ENCODE peak calls at places on chromosomes 2 and 18, in nine cellular contexts. F, U, R, L, T, J, M, Y and N are unnamed samples.

GRCh38 chr18:43141208-43141607 is 25.7 kb upstream of the RIT2 start:
- DNase-seq in F (no peak), U (no peak), R (no peak), L (no peak), T (no peak), J (no peak), M (no peak), Y (no peak), N (no peak)

GRCh38 chr18:9734189-9734588 is 26.1 kb downstream of the RAB31 start:
- DNase-seq in F (no peak), U (no peak), R (no peak), L (no peak), T (no peak), J (no peak), M (no peak), Y (no peak), N (no peak)

GRCh38 chr2:84906108-84906899 is 848 bp downstream of the TMSB10 start:
- DNase-seq in F (peak), U (no peak), R (no peak), L (peak), T (no peak), J (peak), M (no peak), Y (no peak), N (peak)

GRCh38 chr2:57199663-57200062 is 846.9 kb upstream of the VRK2 start:
- DNase-seq in F (no peak), U (no peak), R (no peak), L (no peak), T (no peak), J (no peak), M (no peak), Y (no peak), N (no peak)

GRCh38 chr2:69163109-69163508 is 150.1 kb downstream of the ANTXR1 start:
- DNase-seq in F (no peak), U (peak), R (no peak), L (no peak), T (no peak), J (no peak), M (peak), Y (peak), N (no peak)

GRCh38 chr2:100518801-100519200 is 44.0 kb upstream of the PDCL3 start:
- DNase-seq in F (no peak), U (no peak), R (no peak), L (no peak), T (no peak), J (no peak), M (no peak), Y (no peak), N (no peak)

GRCh38 chr2:25728559-25728958 is 55.2 kb upstream of the DTNB start:
- DNase-seq in F (no peak), U (no peak), R (no peak), L (no peak), T (no peak), J (no peak), M (no peak), Y (no peak), N (no peak)

GRCh38 chr2:240970816-240971215 is 27.6 kb upstream of the SNED1 start:
- DNase-seq in F (no peak), U (no peak), R (no peak), L (peak), T (no peak), J (no peak), M (no peak), Y (no peak), N (no peak)

GRCh38 chr2:228602277-228602676 is 420.8 kb upstream of the SPHKAP start:
- DNase-seq in F (no peak), U (no peak), R (no peak), L (no peak), T (no peak), J (no peak), M (peak), Y (no peak), N (no peak)

GRCh38 chr2:57602738-57603137 is 443.9 kb upstream of the VRK2 start:
- DNase-seq in F (no peak), U (no peak), R (peak), L (no peak), T (no peak), J (no peak), M (no peak), Y (no peak), N (no peak)

GRCh38 chr2:135651717-135652116 is 89.9 kb upstream of the UBXN4 start:
- DNase-seq in F (no peak), U (no peak), R (no peak), L (no peak), T (no peak), J (no peak), M (no peak), Y (no peak), N (no peak)

GRCh38 chr2:159615936-159616733 is at the start of gene BAZ2B:
- DNase-seq in F (peak), U (peak), R (peak), L (no peak), T (no peak), J (peak), M (peak), Y (peak), N (peak)

GRCh38 chr2:42922790-42923631 is 130.6 kb upstream of the HAAO start:
- DNase-seq in F (no peak), U (no peak), R (no peak), L (no peak), T (no peak), J (peak), M (peak), Y (no peak), N (no peak)

GRCh38 chr2:43293744-43294695 is 67.6 kb upstream of the ZFP36L2 start:
- DNase-seq in F (no peak), U (no peak), R (no peak), L (no peak), T (no peak), J (peak), M (peak), Y (peak), N (peak)

GRCh38 chr2:54396107-54396506 is 60.0 kb upstream of the SPTBN1 start:
- DNase-seq in F (no peak), U (no peak), R (no peak), L (no peak), T (no peak), J (no peak), M (peak), Y (no peak), N (no peak)

GRCh38 chr18:45837283-45838070 is 12.0 kb downstream of the SIGLEC15 start:
- DNase-seq in F (peak), U (no peak), R (no peak), L (peak), T (no peak), J (no peak), M (peak), Y (no peak), N (peak)

GRCh38 chr18:31857516-31858106 is 85.3 kb downstream of the TRAPPC8 start:
- DNase-seq in F (no peak), U (no peak), R (no peak), L (no peak), T (no peak), J (no peak), M (no peak), Y (peak), N (no peak)

GRCh38 chr2:12412898-12413305 is 303.8 kb upstream of the TRIB2 start:
- DNase-seq in F (no peak), U (no peak), R (no peak), L (no peak), T (no peak), J (no peak), M (no peak), Y (no peak), N (peak)

GRCh38 chr2:182186132-182186735 is 200.6 kb downstream of the PPP1R1C start:
- DNase-seq in F (peak), U (peak), R (peak), L (no peak), T (no peak), J (no peak), M (peak), Y (peak), N (no peak)

GRCh38 chr2:1628893-1629292 is 115.4 kb downstream of the PXDN start:
- DNase-seq in F (no peak), U (peak), R (no peak), L (peak), T (no peak), J (peak), M (peak), Y (no peak), N (no peak)

GRCh38 chr2:203804766-203805484 is 62.6 kb upstream of the CTLA4 start:
- DNase-seq in F (no peak), U (no peak), R (no peak), L (no peak), T (no peak), J (peak), M (peak), Y (no peak), N (no peak)

GRCh38 chr2:237092920-237093781 is 7.5 kb downstream of the COPS8 start:
- DNase-seq in F (no peak), U (peak), R (peak), L (peak), T (no peak), J (peak), M (peak), Y (no peak), N (no peak)

GRCh38 chr18:27042177-27042576 is 142.9 kb downstream of the CHST9 start:
- DNase-seq in F (no peak), U (no peak), R (no peak), L (no peak), T (no peak), J (no peak), M (no peak), Y (no peak), N (no peak)

GRCh38 chr18:51137051-51137729 is 60.3 kb downstream of the MEX3C start:
- DNase-seq in F (no peak), U (no peak), R (no peak), L (no peak), T (no peak), J (peak), M (no peak), Y (no peak), N (no peak)

GRCh38 chr2:238169021-238169707 is 10.4 kb downstream of the ERFE start:
- DNase-seq in F (no peak), U (no peak), R (no peak), L (peak), T (no peak), J (peak), M (peak), Y (no peak), N (no peak)

GRCh38 chr2:23411752-23412431 is 26.9 kb downstream of the KLHL29 start:
- DNase-seq in F (no peak), U (no peak), R (no peak), L (no peak), T (no peak), J (peak), M (peak), Y (no peak), N (no peak)

GRCh38 chr2:191318729-191319078 is 73.5 kb downstream of the MYO1B start:
- DNase-seq in F (peak), U (peak), R (no peak), L (no peak), T (no peak), J (peak), M (peak), Y (no peak), N (no peak)

GRCh38 chr2:55948176-55948921 is 24.8 kb upstream of the EFEMP1 start:
- DNase-seq in F (no peak), U (no peak), R (no peak), L (no peak), T (no peak), J (no peak), M (no peak), Y (no peak), N (no peak)

GRCh38 chr2:112185131-112185530 is 46.9 kb downstream of the FBLN7 start:
- DNase-seq in F (no peak), U (no peak), R (no peak), L (no peak), T (no peak), J (no peak), M (no peak), Y (no peak), N (no peak)

GRCh38 chr2:155815851-155816250 is 516.7 kb downstream of the NR4A2 start:
- DNase-seq in F (peak), U (peak), R (no peak), L (no peak), T (no peak), J (no peak), M (no peak), Y (no peak), N (no peak)

GRCh38 chr2:48589170-48589767 is 28.4 kb upstream of the GTF2A1L start:
- DNase-seq in F (peak), U (peak), R (no peak), L (no peak), T (no peak), J (peak), M (peak), Y (no peak), N (no peak)

GRCh38 chr2:101717041-101717817 is 19.7 kb downstream of the MAP4K4 start:
- DNase-seq in F (no peak), U (no peak), R (no peak), L (no peak), T (no peak), J (no peak), M (no peak), Y (no peak), N (peak)

GRCh38 chr2:21217421-21217820 is 93.7 kb downstream of the TDRD15 start:
- DNase-seq in F (no peak), U (no peak), R (no peak), L (no peak), T (no peak), J (no peak), M (no peak), Y (no peak), N (no peak)

GRCh38 chr2:156565066-156565710 is 129.0 kb downstream of the GPD2 start:
- DNase-seq in F (no peak), U (no peak), R (no peak), L (no peak), T (no peak), J (no peak), M (peak), Y (no peak), N (no peak)

GRCh38 chr2:219087371-219087770 is 26.6 kb upstream of the IHH start:
- DNase-seq in F (peak), U (peak), R (no peak), L (no peak), T (no peak), J (no peak), M (no peak), Y (no peak), N (no peak)

GRCh38 chr2:1986598-1986997 is 242.3 kb upstream of the PXDN start:
- DNase-seq in F (no peak), U (no peak), R (no peak), L (no peak), T (no peak), J (no peak), M (no peak), Y (no peak), N (no peak)

GRCh38 chr18:21722687-21723086 is 17.9 kb upstream of the MIB1 start:
- DNase-seq in F (no peak), U (no peak), R (no peak), L (no peak), T (no peak), J (no peak), M (no peak), Y (no peak), N (no peak)

GRCh38 chr18:13392899-13393298 is 174.3 kb downstream of the LDLRAD4 start:
- DNase-seq in F (no peak), U (no peak), R (no peak), L (no peak), T (no peak), J (no peak), M (no peak), Y (no peak), N (no peak)

GRCh38 chr2:47072728-47073191 is 82.3 kb downstream of the STPG4 start:
- DNase-seq in F (no peak), U (no peak), R (no peak), L (peak), T (no peak), J (no peak), M (no peak), Y (no peak), N (no peak)